ENCODE peak calls at places on chromosomes 5 and 9, in seven cellular contexts. Z, T, L, A, D, K and H are unnamed samples.

GRCh38 chr5:76689321-76690026 is 26.5 kb upstream of the F2R start:
- DNase-seq in Z (no peak), T (no peak), L (no peak), A (no peak), D (no peak), K (no peak), H (no peak)

GRCh38 chr5:117246386-117246785 is 671.8 kb upstream of the SEMA6A start:
- DNase-seq in Z (no peak), T (no peak), L (no peak), A (no peak), D (no peak), K (no peak), H (no peak)

GRCh38 chr5:82406200-82406773 is 128.1 kb upstream of the RPS23 start:
- DNase-seq in Z (no peak), T (peak; percentile 33), L (no peak), A (no peak), D (no peak), K (no peak), H (no peak)

GRCh38 chr9:86720893-86721698 is 226.2 kb downstream of the GAS1 start:
- DNase-seq in Z (no peak), T (peak; percentile 15), L (peak; percentile 39), A (no peak), D (no peak), K (no peak), H (no peak)

GRCh38 chr9:105157178-105157583 is 87.3 kb upstream of the SLC44A1 start:
- DNase-seq in Z (peak; percentile 40), T (peak; percentile 28), L (no peak), A (peak; percentile 69), D (peak; percentile 15), K (no peak), H (peak; percentile 62)

GRCh38 chr5:172007153-172007794 is 836 bp upstream of the FBXW11 start:
- DNase-seq in Z (no peak), T (no peak), L (no peak), A (no peak), D (no peak), K (no peak), H (no peak)

GRCh38 chr5:100889165-100889564 is 13.9 kb downstream of the ST8SIA4 start:
- DNase-seq in Z (no peak), T (no peak), L (no peak), A (no peak), D (peak; percentile 41), K (no peak), H (no peak)

GRCh38 chr9:91522496-91522895 is 98.9 kb upstream of the NFIL3 start:
- DNase-seq in Z (no peak), T (no peak), L (no peak), A (no peak), D (no peak), K (no peak), H (no peak)

GRCh38 chr9:28951945-28952344 is 1378.7 kb upstream of the C9orf72 start:
- DNase-seq in Z (no peak), T (no peak), L (no peak), A (no peak), D (no peak), K (no peak), H (peak; percentile 2)

GRCh38 chr5:150358261-150359095 is 981 bp downstream of the TCOF1 start:
- DNase-seq in Z (no peak), T (no peak), L (no peak), A (no peak), D (no peak), K (no peak), H (no peak)

GRCh38 chr5:89844548-89844947 is 565.0 kb downstream of the CETN3 start:
- DNase-seq in Z (no peak), T (peak; percentile 4), L (no peak), A (no peak), D (no peak), K (no peak), H (no peak)

GRCh38 chr5:39164016-39164415 is 55.3 kb downstream of the FYB1 start:
- DNase-seq in Z (no peak), T (no peak), L (no peak), A (no peak), D (no peak), K (no peak), H (no peak)

GRCh38 chr5:174503461-174504265 is 220.7 kb upstream of the MSX2 start:
- DNase-seq in Z (peak; percentile 63), T (peak; percentile 82), L (peak; percentile 38), A (no peak), D (no peak), K (no peak), H (no peak)

GRCh38 chr5:94614156-94614805 is 4.1 kb downstream of the KIAA0825 start:
- DNase-seq in Z (no peak), T (no peak), L (no peak), A (no peak), D (no peak), K (no peak), H (no peak)

GRCh38 chr5:94615843-94616242 is 2.6 kb downstream of the KIAA0825 start:
- DNase-seq in Z (no peak), T (no peak), L (no peak), A (no peak), D (no peak), K (no peak), H (no peak)

GRCh38 chr5:94618493-94619328 is at the start of the genes KIAA0825 and SLF1:
- DNase-seq in Z (peak; percentile 90), T (peak; percentile 92), L (peak; percentile 76), A (peak; percentile 92), D (peak; percentile 85), K (peak; percentile 68), H (peak; percentile 86)

GRCh38 chr5:94618029-94618492 is 343 bp downstream of the KIAA0825 start:
- DNase-seq in Z (peak; percentile 74), T (peak; percentile 54), L (peak; percentile 20), A (peak; percentile 83), D (no peak), K (no peak), H (peak; percentile 32)

DNA sequence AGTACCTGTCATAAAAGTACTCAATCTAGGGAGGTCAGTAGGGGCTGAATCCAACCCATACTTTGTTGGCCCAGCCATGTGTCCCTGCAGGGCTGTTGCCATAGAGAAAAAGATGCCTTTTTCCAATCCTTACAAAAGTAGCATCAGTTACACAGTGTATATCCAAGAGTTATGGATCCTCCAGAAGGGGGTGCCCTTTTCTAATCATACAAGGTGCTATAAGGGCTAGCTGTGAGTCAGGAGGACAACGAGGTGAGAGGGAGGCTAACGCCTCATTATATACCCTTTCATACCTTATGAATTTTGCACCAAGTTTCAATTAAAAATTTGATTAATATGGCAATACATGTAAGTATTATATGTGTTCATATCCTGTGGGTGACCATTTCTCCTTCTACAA is 4.8 kb downstream of the KIAA0825 start:
- DNase-seq in Z (no peak), T (peak; percentile 23), L (no peak), A (no peak), D (no peak), K (no peak), H (peak; percentile 16)
- TF ChIP-seq CTCF in Z (no peak), T (peak; percentile 21), L (no peak), A (no peak), D (peak; percentile 29), K (no peak), H (no peak)

DNA sequence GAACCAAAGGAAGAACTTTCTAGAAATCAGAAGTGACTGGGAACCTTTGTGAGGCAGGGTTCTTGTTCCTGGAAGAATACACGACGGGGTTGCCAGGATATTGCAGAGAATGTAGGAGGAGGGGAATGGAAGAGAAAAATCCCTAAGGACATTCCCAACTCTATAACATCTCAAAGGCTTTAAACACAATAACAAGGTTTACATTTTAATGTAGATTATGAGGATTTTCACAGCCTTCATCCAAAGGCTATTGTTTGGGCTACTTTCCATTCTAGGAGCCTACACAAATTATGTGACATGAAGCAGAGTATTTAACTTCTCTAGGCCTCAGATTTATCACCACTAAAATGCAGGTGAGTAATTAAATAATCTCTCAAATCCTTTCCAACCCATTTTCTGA is 147.7 kb downstream of the GLIS3 start:
- DNase-seq in Z (no peak), T (no peak), L (no peak), A (no peak), D (no peak), K (no peak), H (no peak)
- TF ChIP-seq CTCF in Z (no peak), T (no peak), L (no peak), A (no peak), D (no peak), K (no peak), H (no peak)

DNA sequence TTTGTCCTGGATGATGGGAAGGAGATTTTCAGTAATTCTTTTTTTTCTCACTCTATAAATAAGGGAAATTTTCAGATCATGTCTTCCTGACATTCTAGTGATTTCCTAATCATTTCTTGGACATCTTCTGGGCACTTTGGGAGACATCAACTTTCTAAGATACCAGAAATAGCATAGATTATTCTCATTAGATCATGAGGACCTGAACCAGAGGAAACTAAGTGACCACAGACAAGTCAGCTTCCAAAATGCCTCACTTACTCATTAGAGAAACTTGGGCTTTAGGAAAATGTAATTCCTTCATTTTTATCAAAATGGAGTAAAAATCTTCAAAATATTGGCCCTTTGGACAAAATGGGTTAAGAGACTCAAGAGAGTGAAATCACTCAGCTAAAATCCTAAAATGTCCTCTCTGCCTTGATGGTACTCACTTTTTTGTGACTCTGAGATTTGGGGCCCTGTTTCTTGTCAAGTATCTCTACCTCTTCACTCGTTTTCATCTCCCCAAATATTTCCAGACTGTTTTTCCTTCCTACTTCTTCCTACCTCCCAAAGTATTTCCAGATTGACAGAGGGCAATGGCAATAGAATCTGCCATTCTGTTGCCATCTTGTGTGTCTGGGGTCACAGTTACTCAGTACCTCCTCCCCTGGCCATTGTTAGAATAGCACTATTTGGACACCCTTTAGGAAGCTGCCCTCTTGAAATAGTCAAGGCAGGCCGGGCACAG is 194.5 kb downstream of the NR3C1 start:
- DNase-seq in Z (no peak), T (no peak), L (no peak), A (no peak), D (no peak), K (no peak), H (no peak)
- TF ChIP-seq CTCF in Z (no peak), T (peak; percentile 26), L (no peak), A (no peak), D (peak; percentile 45), K (no peak), H (no peak)

GRCh38 chr9:126916909-126917308 is 2.3 kb downstream of the RALGPS1 start:
- DNase-seq in Z (no peak), T (no peak), L (no peak), A (no peak), D (no peak), K (no peak), H (no peak)
- TF ChIP-seq CTCF in Z (no peak), T (no peak), L (no peak), A (no peak), D (peak; percentile 28), K (no peak), H (no peak)

DNA sequence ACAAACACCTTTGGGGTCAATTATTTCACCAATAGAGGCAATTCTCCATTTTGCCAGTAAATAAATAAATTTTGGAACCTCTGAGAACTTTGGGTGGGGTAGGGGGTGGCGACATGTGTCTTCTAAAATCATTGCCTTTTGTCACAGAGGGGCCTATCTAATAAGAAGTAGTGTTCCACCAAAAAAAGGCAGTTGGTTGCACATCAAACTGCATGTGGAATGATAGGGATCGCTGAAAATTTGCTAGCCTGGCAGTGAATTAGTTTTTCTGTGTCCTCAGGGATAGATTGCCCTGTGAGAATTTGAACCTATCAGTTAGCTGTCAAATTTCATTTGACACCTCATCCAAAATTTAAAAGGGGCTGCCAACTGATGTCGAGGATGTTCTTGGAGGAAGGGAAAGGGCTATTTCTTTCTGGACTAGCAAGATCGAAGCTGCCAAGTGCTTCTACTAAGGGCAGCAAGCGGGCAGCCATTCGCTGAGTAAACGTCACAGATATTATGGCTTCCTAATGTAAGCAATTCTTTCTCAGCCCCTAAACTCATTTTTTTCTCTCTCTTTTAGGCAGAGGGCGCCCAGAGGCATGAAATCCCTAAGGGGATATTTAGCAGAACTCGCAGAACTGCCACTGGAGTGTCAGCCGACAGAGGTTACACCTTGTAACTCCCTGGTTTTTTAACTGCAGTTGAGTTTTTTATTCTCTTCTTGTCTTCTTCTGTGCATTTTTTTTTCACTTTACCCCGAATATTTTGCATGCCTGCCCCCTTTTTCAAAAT is 2208.1 kb upstream of the WWC1 start:
- DNase-seq in Z (no peak), T (no peak), L (no peak), A (no peak), D (no peak), K (no peak), H (no peak)
- TF ChIP-seq CTCF in Z (no peak), T (no peak), L (no peak), A (no peak), D (no peak), K (no peak), H (no peak)